ENCODE peak calls at places on chromosomes 12 and 14, in nine cellular contexts. A is RWPE1, J is heart left ventricle, Y is Caki2, X is frontal cortex, D is non-pigmented ciliary epithelial cell, U is HAP-1, V is NCI-H446 treated with DMSO at 0.1 percent for 48 hours, R is NCI-H748 treated with DMSO at 0.1 percent for 48 hours. G is an unnamed sample.

GRCh38 chr12:1391722-1392121 is 202.7 kb downstream of the FBXL14 start:
- DNase-seq in D (no peak), A (no peak), X (no peak), Y (peak), U (no peak), R (no peak), J (no peak), V (no peak), G (no peak)

GRCh38 chr12:57765003-57765697 is 1.7 kb downstream of the CYP27B1 start:
- DNase-seq in U (no peak), A (peak), J (no peak), R (no peak), Y (peak), V (no peak), D (no peak), X (no peak), G (peak)

GRCh38 chr12:57175428-57176138 is 28.2 kb upstream of the LRP1-AS start:
- DNase-seq in R (peak), J (peak), U (peak), D (no peak), X (peak), Y (no peak), A (peak), V (no peak), G (no peak)

GRCh38 chr14:99644723-99645544 is at the start of gene HHIPL1:
- DNase-seq in V (no peak), X (peak), J (peak), A (peak), D (no peak), R (no peak), Y (no peak), U (no peak), G (no peak)

GRCh38 chr14:30882431-30882830 is 8.1 kb downstream of the COCH start:
- DNase-seq in J (no peak), R (no peak), V (no peak), D (no peak), Y (no peak), A (no peak), X (no peak), U (no peak), G (no peak)

GRCh38 chr14:103711516-103712431 is 3.5 kb downstream of the XRCC3 start:
- DNase-seq in Y (no peak), U (no peak), X (no peak), D (no peak), A (peak), V (peak), J (peak), R (no peak), G (no peak)

GRCh38 chr12:120055231-120055630 is 61.3 kb downstream of the RAB35 start:
- DNase-seq in Y (no peak), U (no peak), V (no peak), R (no peak), J (no peak), A (peak), X (no peak), D (no peak), G (no peak)

GRCh38 chr12:108561852-108562347 is 496 bp upstream of the ISCU start:
- DNase-seq in J (no peak), X (no peak), Y (no peak), R (peak), V (no peak), U (peak), D (no peak), A (no peak), G (no peak)

GRCh38 chr14:31699809-31700208 is 138.6 kb downstream of the NUBPL start:
- DNase-seq in R (no peak), U (no peak), Y (no peak), V (no peak), J (no peak), A (no peak), D (no peak), X (no peak), G (no peak)

GRCh38 chr12:18262514-18262913 is 1.2 kb downstream of the PIK3C2G start:
- DNase-seq in U (no peak), R (no peak), J (no peak), A (peak), Y (peak), X (no peak), V (no peak), D (no peak), G (no peak)

GRCh38 chr12:53499261-53500118 is at the start of gene MAP3K12:
- DNase-seq in Y (peak), J (peak), D (no peak), V (no peak), U (peak), A (peak), R (peak), X (peak), G (no peak)

GRCh38 chr14:32438511-32438910 is 109.4 kb downstream of the AKAP6 start:
- DNase-seq in X (no peak), U (no peak), V (no peak), Y (no peak), R (no peak), J (no peak), A (no peak), D (no peak), G (no peak)

GRCh38 chr12:5260591-5261086 is 171.3 kb upstream of the NTF3 start:
- DNase-seq in R (no peak), V (no peak), Y (no peak), J (no peak), U (no peak), D (no peak), X (no peak), A (no peak), G (no peak)

GRCh38 chr14:105460616-105461015 is 14.0 kb upstream of the CRIP2 start:
- DNase-seq in D (no peak), V (no peak), U (no peak), X (no peak), Y (no peak), A (no peak), R (no peak), J (no peak), G (no peak)

GRCh38 chr12:81329088-81329487 is 251.2 kb downstream of the ACSS3 start:
- DNase-seq in V (no peak), J (no peak), X (no peak), Y (peak), A (no peak), D (no peak), U (peak), R (no peak), G (no peak)

GRCh38 chr14:64942531-64943111 is at the start of gene GPX2:
- DNase-seq in X (no peak), V (no peak), D (no peak), R (peak), A (peak), J (no peak), Y (peak), U (no peak), G (no peak)

GRCh38 chr12:16136206-16136605 is 141.3 kb downstream of the SLC15A5 start:
- DNase-seq in A (no peak), V (no peak), D (no peak), Y (no peak), U (no peak), R (no peak), J (no peak), X (no peak), G (no peak)

GRCh38 chr14:71952381-71953363 is 20.4 kb downstream of the RGS6 start:
- DNase-seq in Y (no peak), J (no peak), V (no peak), U (no peak), D (no peak), X (no peak), A (no peak), R (no peak), G (no peak)

GRCh38 chr14:102923201-102923919 is 897 bp downstream of the AMN start:
- DNase-seq in D (no peak), Y (no peak), J (no peak), X (no peak), A (no peak), V (no peak), U (no peak), R (no peak), G (no peak)

GRCh38 chr12:124410354-124411175 is 115.7 kb downstream of the RFLNA start:
- DNase-seq in U (no peak), A (no peak), X (no peak), Y (no peak), J (no peak), D (no peak), R (no peak), V (peak), G (no peak)

GRCh38 chr12:122917508-122918227 is 21.7 kb upstream of the VPS37B start:
- DNase-seq in R (no peak), V (no peak), Y (no peak), J (peak), U (no peak), D (no peak), X (no peak), A (peak), G (no peak)

GRCh38 chr14:74065746-74066575 is 18.3 kb downstream of the ALDH6A1 start:
- DNase-seq in D (no peak), X (no peak), R (no peak), V (no peak), A (no peak), J (no peak), Y (no peak), U (no peak), G (no peak)

GRCh38 chr12:93683410-93683809 is 6.2 kb downstream of the CRADD start:
- DNase-seq in X (no peak), U (no peak), D (no peak), J (no peak), Y (no peak), A (no peak), R (no peak), V (no peak), G (no peak)

GRCh38 chr14:85660243-85660922 is 130.4 kb downstream of the FLRT2 start:
- DNase-seq in D (no peak), X (no peak), A (no peak), R (no peak), J (no peak), Y (no peak), V (no peak), U (no peak), G (no peak)